ENCODE peak calls at places on chromosomes 12 and 14, in five cellular contexts. One of them, this sample, is unnamed. For H3K4me1 and H3K9me3, the result is how much of the 10 kb centered on the place peaks cover.

GRCh38 chr14:68394719-68395117 is 398.1 kb downstream of the ZFP36L1 start:
- DNase-seq in stomach: no peak
- DNase-seq in body of pancreas: no peak
- DNase-seq in HepG2: no peak
- DNase-seq in uterus: no peak
- DNase-seq in this sample: no peak

GRCh38 chr12:8226355-8226754 is 1.1 kb downstream of the FAM90A1 start:
- DNase-seq in stomach: no peak
- DNase-seq in body of pancreas: no peak
- DNase-seq in HepG2: no peak
- DNase-seq in uterus: no peak
- DNase-seq in this sample: no peak

GRCh38 chr12:100755186-100755585 is 39.4 kb upstream of the ANO4 start:
- DNase-seq in stomach: no peak
- DNase-seq in body of pancreas: no peak
- DNase-seq in HepG2: no peak
- DNase-seq in uterus: no peak
- DNase-seq in this sample: no peak

GRCh38 chr12:14264777-14265176 is 100.7 kb upstream of the ATF7IP start:
- DNase-seq in stomach: no peak
- DNase-seq in body of pancreas: no peak
- DNase-seq in HepG2: no peak
- DNase-seq in uterus: no peak
- DNase-seq in this sample: no peak

GRCh38 chr12:49058366-49059062 is 2.1 kb downstream of the KMT2D start:
- DNase-seq in stomach: no peak
- DNase-seq in body of pancreas: no peak
- DNase-seq in HepG2: no peak
- DNase-seq in uterus: no peak
- DNase-seq in this sample: no peak

GRCh38 chr14:74604896-74605295 is 7.1 kb downstream of the LTBP2 start:
- DNase-seq in stomach: no peak
- DNase-seq in body of pancreas: no peak
- DNase-seq in HepG2: no peak
- DNase-seq in uterus: no peak
- DNase-seq in this sample: no peak

GRCh38 chr12:87720967-87721366 is 308.2 kb downstream of the C12orf50 start:
- DNase-seq in stomach: no peak
- DNase-seq in body of pancreas: no peak
- DNase-seq in HepG2: no peak
- DNase-seq in uterus: no peak
- DNase-seq in this sample: no peak

GRCh38 chr12:82694970-82695369 is 8.3 kb downstream of the TMTC2 start:
- DNase-seq in stomach: no peak
- DNase-seq in body of pancreas: no peak
- DNase-seq in HepG2: no peak
- DNase-seq in uterus: no peak
- DNase-seq in this sample: no peak

GRCh38 chr12:124404162-124404561 is 109.3 kb downstream of the RFLNA start:
- DNase-seq in stomach: no peak
- DNase-seq in body of pancreas: no peak
- DNase-seq in HepG2: no peak
- DNase-seq in uterus: no peak
- DNase-seq in this sample: no peak

GRCh38 chr14:77037886-77038511 is 9.5 kb upstream of the IRF2BPL start:
- DNase-seq in stomach: no peak
- DNase-seq in body of pancreas: no peak
- DNase-seq in HepG2: no peak
- DNase-seq in uterus: peak
- DNase-seq in this sample: no peak

GRCh38 chr14:62082779-62083178 is 320.6 kb downstream of the SNAPC1 start:
- DNase-seq in stomach: no peak
- DNase-seq in body of pancreas: no peak
- DNase-seq in HepG2: no peak
- DNase-seq in uterus: no peak
- DNase-seq in this sample: no peak

GRCh38 chr14:104676694-104677505 is 12.5 kb upstream of the INF2 start:
- DNase-seq in stomach: no peak
- DNase-seq in body of pancreas: no peak
- DNase-seq in HepG2: peak
- DNase-seq in uterus: peak
- DNase-seq in this sample: peak

GRCh38 chr14:59619071-59619470 is 42.5 kb upstream of the CCDC175 start:
- DNase-seq in stomach: no peak
- DNase-seq in body of pancreas: no peak
- DNase-seq in HepG2: no peak
- DNase-seq in uterus: no peak
- DNase-seq in this sample: no peak

GRCh38 chr12:40446385-40446784 is 221.6 kb downstream of the LRRK2 start:
- DNase-seq in stomach: no peak
- DNase-seq in body of pancreas: no peak
- DNase-seq in HepG2: peak
- DNase-seq in uterus: no peak
- DNase-seq in this sample: no peak

GRCh38 chr14:39422243-39422642 is 10.0 kb downstream of the FBXO33 start:
- DNase-seq in stomach: no peak
- DNase-seq in body of pancreas: no peak
- DNase-seq in HepG2: no peak
- DNase-seq in uterus: no peak
- DNase-seq in this sample: no peak

GRCh38 chr12:84701041-84701440 is 211.6 kb downstream of the SLC6A15 start:
- DNase-seq in stomach: no peak
- DNase-seq in body of pancreas: no peak
- DNase-seq in HepG2: no peak
- DNase-seq in uterus: no peak
- DNase-seq in this sample: no peak

GRCh38 chr12:107377596-107378385 is 284.4 kb upstream of the CRY1 start:
- DNase-seq in stomach: no peak
- DNase-seq in body of pancreas: no peak
- DNase-seq in HepG2: no peak
- DNase-seq in uterus: no peak
- DNase-seq in this sample: no peak

GRCh38 chr12:86985298-86985697 is 729.1 kb upstream of the MGAT4C start:
- DNase-seq in stomach: no peak
- DNase-seq in body of pancreas: no peak
- DNase-seq in HepG2: no peak
- DNase-seq in uterus: no peak
- DNase-seq in this sample: no peak

GRCh38 chr12:32897688-32898573 is 1.4 kb upstream of the PKP2 start:
- DNase-seq in stomach: no peak
- DNase-seq in body of pancreas: no peak
- DNase-seq in HepG2: no peak
- DNase-seq in uterus: no peak
- DNase-seq in this sample: no peak

GRCh38 chr12:98595152-98595988 is 1.9 kb downstream of the SLC25A3 start:
- DNase-seq in stomach: no peak
- DNase-seq in body of pancreas: no peak
- DNase-seq in HepG2: peak
- DNase-seq in uterus: no peak
- DNase-seq in this sample: no peak

GRCh38 chr14:86481105-86481504 is 951.2 kb downstream of the FLRT2 start:
- DNase-seq in stomach: no peak
- DNase-seq in body of pancreas: peak
- DNase-seq in HepG2: no peak
- DNase-seq in uterus: no peak
- DNase-seq in this sample: no peak

GRCh38 chr14:70640938-70641547 is 673 bp upstream of the TTC9 start:
- DNase-seq in stomach: peak
- DNase-seq in body of pancreas: peak
- DNase-seq in HepG2: no peak
- DNase-seq in uterus: peak
- DNase-seq in this sample: no peak

GRCh38 chr12:74945771-74946198 is 263.9 kb downstream of the KCNC2 start:
- DNase-seq in stomach: no peak
- DNase-seq in body of pancreas: no peak
- DNase-seq in HepG2: no peak
- DNase-seq in uterus: no peak
- DNase-seq in this sample: no peak

GRCh38 chr12:82554529-82554928 is 132.2 kb upstream of the TMTC2 start:
- DNase-seq in stomach: no peak
- DNase-seq in body of pancreas: no peak
- DNase-seq in HepG2: no peak
- DNase-seq in uterus: no peak
- DNase-seq in this sample: no peak

GRCh38 chr12:5000658-5001390 is 42.9 kb upstream of the KCNA5 start:
- DNase-seq in stomach: no peak
- DNase-seq in body of pancreas: no peak
- DNase-seq in HepG2: no peak
- DNase-seq in uterus: no peak
- DNase-seq in this sample: no peak

GRCh38 chr14:92516966-92517350 is 3.4 kb downstream of the RIN3 start:
- DNase-seq in stomach: no peak
- DNase-seq in body of pancreas: no peak
- DNase-seq in HepG2: no peak
- DNase-seq in uterus: no peak
- DNase-seq in this sample: no peak

GRCh38 chr12:18808221-18808620 is 70.3 kb downstream of the CAPZA3 start:
- DNase-seq in stomach: no peak
- DNase-seq in body of pancreas: no peak
- DNase-seq in HepG2: no peak
- DNase-seq in uterus: no peak
- DNase-seq in this sample: no peak

GRCh38 chr12:66044731-66045130 is 85.8 kb downstream of the LLPH start:
- DNase-seq in stomach: no peak
- DNase-seq in body of pancreas: no peak
- DNase-seq in HepG2: peak
- DNase-seq in uterus: no peak
- DNase-seq in this sample: no peak

GRCh38 chr12:62328296-62328921 is 68.2 kb downstream of the USP15 start:
- DNase-seq in stomach: no peak
- DNase-seq in body of pancreas: no peak
- DNase-seq in HepG2: no peak
- DNase-seq in uterus: no peak
- DNase-seq in this sample: no peak

DNA sequence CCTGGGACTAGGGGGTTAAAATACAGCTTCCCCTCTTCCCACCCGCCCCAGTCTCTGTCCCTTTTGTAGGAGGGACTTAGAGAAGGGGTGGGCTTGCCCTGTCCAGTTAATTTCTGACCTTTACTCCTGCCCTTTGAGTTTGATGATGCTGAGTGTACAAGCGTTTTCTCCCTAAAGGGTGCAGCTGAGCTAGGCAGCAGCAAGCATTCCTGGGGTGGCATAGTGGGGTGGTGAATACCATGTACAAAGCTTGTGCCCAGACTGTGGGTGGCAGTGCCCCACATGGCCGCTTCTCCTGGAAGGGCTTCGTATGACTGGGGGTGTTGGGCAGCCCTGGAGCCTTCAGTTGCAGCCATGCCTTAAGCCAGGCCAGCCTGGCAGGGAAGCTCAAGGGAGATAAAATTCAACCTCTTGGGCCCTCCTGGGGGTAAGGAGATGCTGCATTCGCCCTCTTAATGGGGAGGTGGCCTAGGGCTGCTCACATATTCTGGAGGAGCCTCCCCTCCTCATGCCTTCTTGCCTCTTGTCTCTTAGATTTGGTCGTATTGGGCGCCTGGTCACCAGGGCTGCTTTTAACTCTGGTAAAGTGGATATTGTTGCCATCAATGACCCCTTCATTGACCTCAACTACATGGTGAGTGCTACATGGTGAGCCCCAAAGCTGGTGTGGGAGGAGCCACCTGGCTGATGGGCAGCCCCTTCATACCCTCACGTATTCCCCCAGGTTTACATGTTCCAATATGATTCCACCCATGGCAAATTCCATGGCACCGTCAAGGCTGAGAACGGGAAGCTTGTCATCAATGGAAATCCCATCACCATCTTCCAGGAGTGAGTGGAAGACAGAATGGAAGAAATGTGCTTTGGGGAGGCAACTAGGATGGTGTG is 1.9 kb downstream of the GAPDH start:
- DNase-seq in stomach: no peak
- DNase-seq in body of pancreas: no peak
- DNase-seq in HepG2: peak
- DNase-seq in uterus: no peak
- DNase-seq in this sample: no peak
- TF ChIP-seq POLR2A in stomach: no peak
- TF ChIP-seq POLR2A in body of pancreas: no peak
- TF ChIP-seq POLR2A in HepG2: peak
- TF ChIP-seq POLR2A in uterus: no peak
- TF ChIP-seq POLR2A in this sample: no peak

DNA sequence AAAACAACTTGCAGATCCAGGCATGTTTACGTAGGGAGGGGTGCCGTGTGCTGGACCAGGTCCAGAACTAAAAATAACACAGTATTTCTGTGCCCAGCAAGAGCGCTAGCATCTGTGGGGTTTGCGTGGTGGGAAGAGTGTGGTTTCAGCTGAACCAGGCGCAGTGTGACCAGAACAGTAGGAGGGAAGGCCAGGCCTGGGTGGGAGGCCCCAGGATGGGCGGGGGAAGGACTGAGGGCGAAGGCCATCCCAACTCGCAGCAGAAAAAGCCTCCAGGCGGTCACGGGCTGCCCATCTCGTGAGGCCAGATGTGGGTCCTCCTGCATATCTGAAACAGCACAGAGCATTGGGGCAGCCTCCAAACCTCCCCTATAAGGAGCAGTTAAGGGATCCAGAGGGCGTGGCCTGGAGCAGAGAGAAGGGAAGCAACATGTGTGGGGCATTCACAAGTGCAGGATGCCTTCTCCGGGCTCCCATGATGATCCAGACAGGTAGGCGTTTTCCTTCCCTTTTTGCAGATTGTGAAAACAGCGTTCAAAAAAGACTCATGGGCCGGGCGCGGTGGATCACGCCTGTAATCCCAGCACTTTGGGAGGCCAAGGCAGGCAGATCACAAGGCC is 17.8 kb upstream of the CD9 start:
- DNase-seq in stomach: peak
- DNase-seq in body of pancreas: peak
- DNase-seq in HepG2: peak
- DNase-seq in uterus: peak
- DNase-seq in this sample: peak
- H3K4me1 ChIP-seq in stomach: under half
- H3K4me1 ChIP-seq in body of pancreas: under half
- H3K4me1 ChIP-seq in HepG2: half or more
- H3K4me1 ChIP-seq in uterus: under half
- H3K4me1 ChIP-seq in this sample: under half

GRCh38 chr12:56867216-56867615 is 67.0 kb downstream of the SDR9C7 start:
- DNase-seq in stomach: no peak
- DNase-seq in body of pancreas: no peak
- DNase-seq in HepG2: no peak
- DNase-seq in uterus: no peak
- DNase-seq in this sample: no peak
- H3K9me3 ChIP-seq in stomach: under half
- H3K9me3 ChIP-seq in body of pancreas: under half
- H3K9me3 ChIP-seq in HepG2: half or more
- H3K9me3 ChIP-seq in uterus: under half
- H3K9me3 ChIP-seq in this sample: under half

GRCh38 chr12:11725616-11726015 is 76.1 kb downstream of the ETV6 start:
- DNase-seq in stomach: no peak
- DNase-seq in body of pancreas: no peak
- DNase-seq in HepG2: no peak
- DNase-seq in uterus: no peak
- DNase-seq in this sample: no peak
- TF ChIP-seq POLR2A in stomach: no peak
- TF ChIP-seq POLR2A in body of pancreas: no peak
- TF ChIP-seq POLR2A in HepG2: no peak
- TF ChIP-seq POLR2A in uterus: no peak
- TF ChIP-seq POLR2A in this sample: no peak

GRCh38 chr12:52191841-52192791 is at the start of gene KRT80:
- DNase-seq in stomach: peak
- DNase-seq in body of pancreas: peak
- DNase-seq in HepG2: peak
- DNase-seq in uterus: peak
- DNase-seq in this sample: peak
- H3K4me1 ChIP-seq in stomach: under half
- H3K4me1 ChIP-seq in body of pancreas: under half
- H3K4me1 ChIP-seq in HepG2: under half
- H3K4me1 ChIP-seq in uterus: under half
- H3K4me1 ChIP-seq in this sample: under half